ENCODE peak calls at places on chromosome 17, in seven cellular contexts. E is stimulated activated effector memory CD8-positive, alpha-beta T cell treated with anti-CD3 and anti-CD28 coated beads, Interleukin-12 subunit alpha, Interleukin-12 subunit beta, amount 100 ng/mL, for 72 hours; N is activated naive CD4-positive, alpha-beta T cell treated with Interleukin-2 at 50 U/mL for 16 hours; F is AG08396; V is neuronal stem cell; G is foreskin fibroblast; J is CD4-positive, alpha-beta T cell. W is an unnamed sample.

GRCh38 chr17:418421-418751 is 65.8 kb upstream of the RPH3AL start:
- DNase-seq in E (no peak), N (peak), F (no peak), V (no peak), G (no peak), J (peak), W (no peak)

GRCh38 chr17:50956750-50957523 is 90.8 kb upstream of the TOB1 start:
- DNase-seq in E (no peak), N (peak), F (peak), V (no peak), G (no peak), J (peak), W (peak)

GRCh38 chr17:80485846-80486245 is 9.4 kb upstream of the NPTX1 start:
- DNase-seq in E (no peak), N (no peak), F (no peak), V (no peak), G (no peak), J (no peak), W (no peak)

GRCh38 chr17:78496311-78496710 is 80.9 kb downstream of the DNAH17 start:
- DNase-seq in E (no peak), N (no peak), F (no peak), V (no peak), G (no peak), J (no peak), W (no peak)

GRCh38 chr17:54969658-54970572 is 1.4 kb downstream of the STXBP4 start:
- DNase-seq in E (no peak), N (no peak), F (no peak), V (no peak), G (no peak), J (no peak), W (no peak)

GRCh38 chr17:67422887-67423286 is 45.8 kb downstream of the PITPNC1 start:
- DNase-seq in E (no peak), N (no peak), F (no peak), V (no peak), G (no peak), J (no peak), W (peak)

GRCh38 chr17:77619851-77620250 is 338.7 kb upstream of the TNRC6C start:
- DNase-seq in E (no peak), N (no peak), F (peak), V (no peak), G (peak), J (no peak), W (peak)

GRCh38 chr17:74016504-74016903 is 187.0 kb upstream of the RPL38 start:
- DNase-seq in E (no peak), N (no peak), F (no peak), V (peak), G (no peak), J (no peak), W (no peak)

GRCh38 chr17:74126179-74126900 is 77.1 kb upstream of the RPL38 start:
- DNase-seq in E (no peak), N (no peak), F (no peak), V (no peak), G (no peak), J (no peak), W (no peak)

GRCh38 chr17:74522381-74523090 is 8.7 kb downstream of the CD300LB start:
- DNase-seq in E (no peak), N (no peak), F (peak), V (no peak), G (no peak), J (no peak), W (no peak)

GRCh38 chr17:39665642-39666221 is 583 bp downstream of the TCAP start:
- DNase-seq in E (no peak), N (no peak), F (no peak), V (no peak), G (no peak), J (no peak), W (no peak)

GRCh38 chr17:81840826-81841778 is 6.3 kb upstream of the PPP1R27 start:
- DNase-seq in E (no peak), N (no peak), F (no peak), V (no peak), G (no peak), J (no peak), W (no peak)

GRCh38 chr17:75854111-75854748 is 905 bp downstream of the WBP2 start:
- DNase-seq in E (no peak), N (no peak), F (peak), V (no peak), G (peak), J (no peak), W (peak)

GRCh38 chr17:12958786-12959185 is 59.0 kb downstream of the ELAC2 start:
- DNase-seq in E (no peak), N (no peak), F (no peak), V (no peak), G (no peak), J (no peak), W (no peak)

GRCh38 chr17:50144845-50145531 is 5.5 kb downstream of the PPP1R9B start:
- DNase-seq in E (no peak), N (no peak), F (no peak), V (no peak), G (peak), J (no peak), W (no peak)

GRCh38 chr17:2687074-2687418 is 24.5 kb downstream of the CLUH start:
- DNase-seq in E (no peak), N (no peak), F (no peak), V (no peak), G (no peak), J (no peak), W (no peak)

GRCh38 chr17:80265205-80266068 is 4.8 kb downstream of the RNF213 start:
- DNase-seq in E (peak), N (peak), F (no peak), V (no peak), G (no peak), J (peak), W (peak)

GRCh38 chr17:6536053-6536452 is 20.3 kb downstream of the PITPNM3 start:
- DNase-seq in E (no peak), N (no peak), F (no peak), V (no peak), G (no peak), J (no peak), W (no peak)

GRCh38 chr17:68611353-68612227 is 10.4 kb upstream of the FAM20A start:
- DNase-seq in E (no peak), N (no peak), F (no peak), V (no peak), G (no peak), J (no peak), W (no peak)

GRCh38 chr17:50818266-50818665 is 17.1 kb upstream of the WFIKKN2 start:
- DNase-seq in E (no peak), N (no peak), F (no peak), V (no peak), G (no peak), J (no peak), W (no peak)

GRCh38 chr17:77254961-77255741 is 114.4 kb downstream of the SEC14L1 start:
- DNase-seq in E (no peak), N (no peak), F (peak), V (no peak), G (peak), J (no peak), W (peak)